ENCODE peak calls at places on chromosomes 4 and X, in five cellular contexts. W, V, A, Q and N are unnamed samples.

GRCh38 chr4:149718500-149718899 is 97.1 kb downstream of the IQCM start:
- DNase-seq in W (no peak), V (no peak), A (no peak), Q (no peak), N (no peak)

GRCh38 chrX:26927419-26927818 is 535.7 kb downstream of the PPP4R3C start:
- DNase-seq in W (no peak), V (no peak), A (no peak), Q (no peak), N (no peak)

GRCh38 chrX:68847172-68847571 is 18.4 kb downstream of the EFNB1 start:
- DNase-seq in W (no peak), V (no peak), A (no peak), Q (no peak), N (no peak)

GRCh38 chr4:183666088-183666487 is 7.0 kb downstream of the TRAPPC11 start:
- DNase-seq in W (no peak), V (no peak), A (no peak), Q (no peak), N (no peak)

GRCh38 chrX:10106801-10107200 is 50.0 kb upstream of the CLCN4 start:
- DNase-seq in W (no peak), V (no peak), A (no peak), Q (no peak), N (no peak)

GRCh38 chrX:71992711-71993110 is 82.1 kb downstream of the NHSL2 start:
- DNase-seq in W (no peak), V (no peak), A (no peak), Q (no peak), N (no peak)

GRCh38 chr4:15413010-15413622 is 14.7 kb upstream of the C1QTNF7 start:
- DNase-seq in W (no peak), V (no peak), A (no peak), Q (no peak), N (no peak)

GRCh38 chr4:141642711-141643110 is 6.3 kb downstream of the IL15 start:
- DNase-seq in W (no peak), V (no peak), A (no peak), Q (no peak), N (no peak)

DNA sequence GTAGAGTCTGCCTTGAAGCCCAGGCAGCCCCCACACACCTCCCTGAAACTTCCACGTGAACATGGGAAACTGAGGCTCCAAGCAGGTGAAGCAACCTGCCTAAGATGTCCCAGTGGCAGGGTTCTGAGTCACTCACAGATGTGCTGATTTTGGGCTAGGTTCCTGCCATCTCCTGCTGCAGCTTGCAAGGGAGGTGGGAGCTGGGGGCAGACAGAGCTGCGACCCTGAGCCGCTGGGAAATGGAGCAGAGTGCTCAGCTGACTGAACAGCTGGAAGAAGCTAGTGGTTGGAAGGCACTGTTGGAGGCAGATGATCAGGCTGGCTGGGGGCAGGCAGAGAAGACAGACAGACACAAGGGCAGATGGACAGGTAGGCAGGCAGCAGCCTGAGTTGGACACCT is 3.6 kb upstream of the FATE1 start:
- DNase-seq in W (no peak), V (no peak), A (no peak), Q (no peak), N (no peak)
- H2BK12ac ChIP-seq in W (no peak overlapping the region), V (no peak overlapping the region), A (no peak overlapping the region), Q (no peak overlapping the region), N (peak overlapping the region; percentile 9)

DNA sequence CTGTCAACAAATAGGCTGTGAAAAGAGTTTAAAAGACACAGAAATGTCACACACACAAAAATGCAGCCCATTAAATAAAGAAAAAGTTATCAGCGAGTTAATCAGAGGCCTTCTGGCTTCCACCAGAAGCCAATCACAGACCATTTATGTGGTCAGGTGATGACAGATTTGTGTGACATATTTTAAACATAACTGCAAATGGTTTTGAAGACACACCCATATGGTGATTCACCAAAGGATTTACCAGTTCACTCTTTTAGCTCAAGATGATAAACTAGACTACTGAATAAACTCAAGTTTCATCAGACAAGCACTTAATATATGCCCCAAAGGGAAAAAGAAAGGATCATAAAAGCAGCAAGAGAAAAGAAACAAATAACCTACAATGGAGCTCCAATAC is 181.2 kb downstream of the SPANXN4 start:
- DNase-seq in W (no peak), V (no peak), A (no peak), Q (no peak), N (no peak)
- H2BK12ac ChIP-seq in W (no peak overlapping the region), V (no peak overlapping the region), A (no peak overlapping the region), Q (no peak overlapping the region), N (no peak overlapping the region)

DNA sequence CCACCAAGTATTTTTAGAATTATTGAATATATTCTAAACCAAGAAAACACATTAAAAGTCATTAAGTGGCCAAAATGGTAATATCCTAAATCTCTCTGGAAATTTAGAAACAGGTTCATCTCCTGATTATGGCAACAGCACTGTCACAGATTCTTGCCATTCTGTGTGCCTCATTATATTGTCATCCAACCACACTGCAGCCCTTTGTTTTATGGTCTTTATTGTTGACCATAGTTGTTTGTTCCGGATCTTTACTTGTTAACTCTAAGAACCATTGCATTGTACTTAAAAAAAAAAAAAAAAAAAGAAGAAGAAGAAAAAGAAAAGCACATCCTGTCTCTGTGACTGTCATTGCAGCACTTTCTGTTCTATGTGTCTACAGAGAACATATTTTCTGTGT is 822.1 kb upstream of the ADGRL3 start:
- DNase-seq in W (no peak), V (no peak), A (no peak), Q (no peak), N (no peak)
- H2BK12ac ChIP-seq in W (no peak overlapping the region), V (no peak overlapping the region), A (no peak overlapping the region), Q (no peak overlapping the region), N (no peak overlapping the region)

GRCh38 chr4:29588615-29589014 is 1131.6 kb upstream of the PCDH7 start:
- DNase-seq in W (no peak), V (no peak), A (no peak), Q (no peak), N (no peak)
- H2BK12ac ChIP-seq in W (no peak overlapping the region), V (no peak overlapping the region), A (no peak overlapping the region), Q (no peak overlapping the region), N (no peak overlapping the region)

GRCh38 chr4:7924163-7924562 is 15.5 kb downstream of the AFAP1 start:
- DNase-seq in W (no peak), V (no peak), A (no peak), Q (peak; percentile 57), N (no peak)
- H2BK12ac ChIP-seq in W (no peak overlapping the region), V (no peak overlapping the region), A (no peak overlapping the region), Q (no peak overlapping the region), N (no peak overlapping the region)

DNA sequence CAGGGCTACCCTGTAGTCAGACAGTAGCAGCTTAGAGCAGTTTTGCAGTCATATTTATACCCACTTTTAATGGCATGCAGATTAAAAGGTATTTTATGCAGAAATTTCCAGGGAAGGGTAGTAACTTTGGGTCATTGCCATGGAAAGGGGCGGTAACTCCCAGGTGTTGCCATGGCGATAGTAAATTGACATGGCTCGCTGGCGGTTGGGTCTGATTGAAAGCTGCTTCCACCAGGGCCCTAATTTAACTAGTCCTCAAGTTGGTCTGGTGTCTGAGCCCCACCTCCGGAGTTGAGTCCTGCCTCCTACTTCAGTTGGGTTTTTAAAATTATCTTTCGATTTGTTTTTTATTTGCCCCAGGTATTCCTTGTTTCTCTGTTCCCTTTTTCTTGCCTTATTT is 70.1 kb downstream of the NAA11 start:
- DNase-seq in W (peak; percentile 67), V (no peak), A (no peak), Q (no peak), N (peak; percentile 56)
- H2BK12ac ChIP-seq in W (no peak overlapping the region), V (no peak overlapping the region), A (no peak overlapping the region), Q (no peak overlapping the region), N (no peak overlapping the region)

DNA sequence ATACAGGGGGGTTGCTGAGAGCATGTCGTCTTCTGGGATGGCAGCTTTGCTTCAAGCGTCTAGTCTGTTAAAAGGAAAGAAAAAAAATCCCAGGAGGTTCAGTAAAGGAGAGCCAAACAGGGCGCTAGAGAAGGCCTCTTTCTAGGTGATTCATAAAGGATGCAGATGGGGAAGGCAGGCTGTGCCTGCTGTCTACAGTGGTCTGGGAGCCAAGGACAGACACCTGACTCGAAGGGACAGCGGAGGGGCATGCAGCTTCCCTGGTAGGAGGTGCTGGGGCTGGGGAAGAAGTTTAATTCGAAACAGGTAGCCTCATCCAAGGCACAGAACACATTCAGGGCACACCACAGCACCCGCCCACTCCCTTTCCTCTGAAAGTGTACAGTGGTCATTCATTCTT is 19.9 kb downstream of the BCOR start:
- DNase-seq in W (no peak), V (no peak), A (no peak), Q (no peak), N (no peak)
- H2BK12ac ChIP-seq in W (no peak overlapping the region), V (no peak overlapping the region), A (no peak overlapping the region), Q (no peak overlapping the region), N (no peak overlapping the region)